ENCODE peak calls at places on chromosomes 3 and 15, in eight cellular contexts. W is GM23338, R is HCT116, M is mammary epithelial cell, G is PC-3, Q is GM23248, P is astrocyte, A is neural progenitor cell. O is an unnamed sample.

GRCh38 chr15:31268911-31269784 is 57.5 kb upstream of the KLF13 start:
- DNase-seq in W (no peak), R (no peak), M (no peak), G (no peak), Q (no peak), P (no peak), A (peak), O (no peak)

GRCh38 chr15:63501256-63502089 is 2.9 kb upstream of the USP3 start:
- DNase-seq in W (peak), R (no peak), M (peak), G (peak), Q (peak), P (peak), A (peak), O (no peak)

GRCh38 chr15:44713006-44713966 is 2.0 kb downstream of the B2M start:
- DNase-seq in W (peak), R (no peak), M (peak), G (peak), Q (peak), P (peak), A (no peak), O (no peak)

GRCh38 chr3:18847583-18848197 is 300.6 kb upstream of the KCNH8 start:
- DNase-seq in W (peak), R (peak), M (no peak), G (peak), Q (no peak), P (no peak), A (peak), O (no peak)

GRCh38 chr15:84598993-84599392 is 1.8 kb upstream of the ZSCAN2 start:
- DNase-seq in W (peak), R (peak), M (no peak), G (peak), Q (peak), P (peak), A (peak), O (no peak)

GRCh38 chr3:132231633-132232032 is 85.6 kb upstream of the ACP3 start:
- DNase-seq in W (no peak), R (peak), M (peak), G (peak), Q (peak), P (peak), A (no peak), O (peak)

GRCh38 chr3:175977968-175978752 is 1119.0 kb downstream of the NAALADL2 start:
- DNase-seq in W (no peak), R (no peak), M (no peak), G (no peak), Q (no peak), P (no peak), A (no peak), O (no peak)

GRCh38 chr3:102595057-102595456 is 160.2 kb downstream of the ZPLD1 start:
- DNase-seq in W (no peak), R (no peak), M (no peak), G (no peak), Q (no peak), P (no peak), A (no peak), O (no peak)

GRCh38 chr3:57164217-57164605 is 942 bp downstream of the IL17RD start:
- DNase-seq in W (no peak), R (no peak), M (peak), G (no peak), Q (peak), P (no peak), A (no peak), O (no peak)
- TF ChIP-seq EZH2 in W (no peak), R (no peak), M (no peak), G (no peak), Q (no peak), P (no peak), A (no peak), O (no peak)

DNA sequence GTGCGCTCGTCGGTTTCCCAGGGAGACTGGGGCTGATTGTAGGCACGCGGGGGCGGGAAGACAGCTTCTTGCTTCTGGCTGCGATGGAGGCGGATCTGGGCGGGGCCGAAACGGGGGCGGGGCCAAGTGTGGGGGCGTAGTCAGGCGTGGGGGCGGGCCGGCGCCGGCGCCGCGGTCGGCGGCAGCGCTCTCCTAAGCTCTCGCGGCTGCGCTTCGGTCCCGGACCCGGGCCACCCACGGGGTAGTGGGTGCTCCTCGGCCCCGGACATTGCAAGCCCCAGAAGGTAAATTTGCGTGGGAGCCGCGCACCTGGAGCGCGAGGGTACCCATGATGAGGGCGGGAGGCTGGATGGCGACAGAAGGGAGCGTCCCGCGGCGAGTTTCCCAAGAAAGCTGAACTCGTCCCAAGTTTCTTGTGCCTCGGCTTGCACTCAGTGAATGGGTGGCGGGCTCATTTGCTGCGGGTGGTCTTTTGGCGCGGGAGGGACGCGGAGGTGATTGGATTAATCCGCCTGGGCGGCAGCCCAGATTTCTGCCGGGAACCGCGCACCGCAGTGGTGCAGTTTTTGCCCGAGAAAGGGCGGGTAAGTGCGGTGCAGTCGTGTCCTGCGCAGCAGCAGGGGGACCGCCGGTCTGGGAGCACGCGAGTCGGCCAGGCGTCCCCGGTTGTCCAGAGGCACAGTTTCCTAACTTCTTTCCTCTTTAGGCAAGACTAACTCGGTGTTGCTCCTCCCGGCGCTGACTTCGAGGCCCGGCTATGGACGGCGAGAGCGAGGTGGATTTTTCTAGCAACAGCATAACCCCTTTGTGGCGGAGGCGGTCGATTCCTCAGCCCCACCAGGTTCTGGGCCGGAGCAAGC is at the start of gene ARHGEF26:
- DNase-seq in W (peak), R (peak), M (peak), G (peak), Q (peak), P (peak), A (peak), O (peak)
- TF ChIP-seq EZH2 in W (peak), R (no peak), M (no peak), G (no peak), Q (peak), P (no peak), A (no peak), O (no peak)

GRCh38 chr3:14520967-14521366 is 19.2 kb downstream of the GRIP2 start:
- DNase-seq in W (no peak), R (no peak), M (no peak), G (no peak), Q (no peak), P (no peak), A (no peak), O (no peak)

GRCh38 chr3:14522768-14523167 is 17.4 kb downstream of the GRIP2 start:
- DNase-seq in W (no peak), R (no peak), M (no peak), G (no peak), Q (no peak), P (no peak), A (no peak), O (no peak)

GRCh38 chr3:14521611-14522010 is 18.5 kb downstream of the GRIP2 start:
- DNase-seq in W (no peak), R (no peak), M (no peak), G (no peak), Q (no peak), P (no peak), A (no peak), O (no peak)

GRCh38 chr3:14523792-14524191 is 16.4 kb downstream of the GRIP2 start:
- DNase-seq in W (no peak), R (no peak), M (no peak), G (peak), Q (peak), P (no peak), A (peak), O (no peak)

GRCh38 chr3:14522129-14522691 is 17.9 kb downstream of the GRIP2 start:
- DNase-seq in W (no peak), R (no peak), M (no peak), G (no peak), Q (no peak), P (no peak), A (no peak), O (no peak)
- TF ChIP-seq EZH2 in W (no peak), R (no peak), M (no peak), G (no peak), Q (no peak), P (no peak), A (no peak), O (no peak)

GRCh38 chr3:10339376-10339955 is 18.6 kb upstream of the SEC13 start:
- DNase-seq in W (no peak), R (no peak), M (no peak), G (no peak), Q (no peak), P (no peak), A (no peak), O (no peak)
- TF ChIP-seq EZH2 in W (no peak), R (no peak), M (no peak), G (no peak), Q (no peak), P (no peak), A (no peak), O (no peak)

GRCh38 chr15:74300057-74300620 is 64.0 kb downstream of the CCDC33 start:
- DNase-seq in W (peak), R (no peak), M (no peak), G (no peak), Q (no peak), P (no peak), A (peak), O (no peak)

GRCh38 chr15:74304459-74304858 is 63.0 kb downstream of the CYP11A1 start:
- DNase-seq in W (no peak), R (no peak), M (no peak), G (no peak), Q (no peak), P (no peak), A (no peak), O (no peak)

GRCh38 chr15:74301583-74302374 is 65.7 kb downstream of the CCDC33 start:
- DNase-seq in W (peak), R (no peak), M (no peak), G (no peak), Q (no peak), P (no peak), A (peak), O (no peak)

GRCh38 chr15:74303741-74304309 is 63.6 kb downstream of the CYP11A1 start:
- DNase-seq in W (peak), R (no peak), M (no peak), G (no peak), Q (no peak), P (no peak), A (no peak), O (no peak)

DNA sequence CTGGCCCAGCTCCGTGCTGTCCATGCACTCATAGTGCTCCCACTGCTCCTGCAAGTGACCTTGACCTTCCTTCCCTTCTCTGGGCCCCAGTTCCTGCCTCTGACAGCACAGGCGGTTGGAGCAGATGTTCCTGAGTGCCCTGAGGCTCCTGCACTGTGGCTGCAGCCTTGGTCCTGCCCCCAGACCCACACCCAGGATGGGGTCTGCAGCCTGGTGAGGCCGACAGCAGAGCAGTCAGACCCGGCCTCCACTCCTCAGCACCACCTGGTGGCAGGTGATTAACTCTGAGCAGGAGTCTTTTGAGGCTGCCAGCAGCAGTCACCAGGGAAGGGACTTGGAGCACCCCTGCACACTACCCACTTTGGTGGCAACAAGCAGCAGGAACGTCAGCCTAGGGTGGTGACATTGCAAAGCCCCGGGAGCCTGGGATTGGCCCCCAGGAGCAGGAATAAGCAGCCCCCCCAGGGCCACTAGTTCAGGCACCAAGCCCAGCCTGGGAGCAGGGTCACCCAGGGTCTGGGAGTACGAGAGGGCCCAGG is 64.6 kb downstream of the CYP11A1 start:
- DNase-seq in W (peak), R (no peak), M (peak), G (peak), Q (peak), P (no peak), A (peak), O (no peak)
- TF ChIP-seq EZH2 in W (peak), R (no peak), M (no peak), G (no peak), Q (no peak), P (no peak), A (no peak), O (no peak)

GRCh38 chr3:53022647-53023046 is 23.2 kb downstream of the SFMBT1 start:
- DNase-seq in W (no peak), R (no peak), M (no peak), G (no peak), Q (no peak), P (no peak), A (no peak), O (no peak)
- TF ChIP-seq EZH2 in W (no peak), R (no peak), M (no peak), G (no peak), Q (no peak), P (no peak), A (no peak), O (no peak)